ENCODE peak calls at places on chromosomes 1 and 21, in seven cellular contexts. K is retinal pigment epithelial cell, F is heart left ventricle, P is AG04450, B is left lung, X is fibroblast of lung, Y is spleen. I is an unnamed sample.

GRCh38 chr1:203281851-203282661 is 23.3 kb upstream of the BTG2 start:
- DNase-seq in B (no peak), Y (no peak), F (peak), K (no peak), X (no peak), P (no peak), I (no peak)

GRCh38 chr1:110630770-110631663 is 24.9 kb upstream of the KCNA2 start:
- DNase-seq in P (no peak), K (no peak), F (peak), Y (peak), B (peak), X (peak), I (peak)

GRCh38 chr1:167474191-167474641 is 44.1 kb downstream of the CD247 start:
- DNase-seq in K (no peak), Y (no peak), X (no peak), B (no peak), P (no peak), F (no peak), I (no peak)

GRCh38 chr1:12078938-12079861 is 16.1 kb downstream of the TNFRSF8 start:
- DNase-seq in P (peak), X (peak), K (no peak), B (no peak), F (no peak), Y (peak), I (peak)

GRCh38 chr1:243454328-243454997 is 198.6 kb downstream of the SDCCAG8 start:
- DNase-seq in Y (no peak), X (no peak), F (no peak), P (no peak), B (no peak), K (no peak), I (no peak)

GRCh38 chr1:224632381-224632871 is 16.3 kb downstream of the CNIH3 start:
- DNase-seq in Y (no peak), F (no peak), P (peak), B (no peak), K (peak), X (peak), I (no peak)

GRCh38 chr1:96973605-96974004 is 252.0 kb downstream of the PTBP2 start:
- DNase-seq in F (peak), B (no peak), K (no peak), X (peak), P (no peak), Y (no peak), I (peak)

GRCh38 chr1:43866201-43866600 is 67.4 kb upstream of the ARTN start:
- DNase-seq in K (no peak), P (no peak), F (no peak), B (no peak), X (no peak), Y (no peak), I (no peak)

GRCh38 chr1:56696663-56697062 is 51.5 kb downstream of the PRKAA2 start:
- DNase-seq in K (no peak), B (no peak), X (no peak), P (no peak), F (no peak), Y (no peak), I (no peak)

GRCh38 chr1:119790481-119791198 is 20.6 kb downstream of the REG4 start:
- DNase-seq in K (no peak), P (no peak), Y (no peak), B (no peak), F (no peak), X (no peak), I (no peak)

GRCh38 chr1:32126770-32127169 is 18.9 kb downstream of the KPNA6 start:
- DNase-seq in X (no peak), F (no peak), Y (no peak), K (no peak), P (no peak), B (no peak), I (no peak)

GRCh38 chr1:32128479-32128878 is 20.6 kb downstream of the KPNA6 start:
- DNase-seq in X (no peak), K (no peak), B (no peak), P (no peak), Y (no peak), F (no peak), I (no peak)

GRCh38 chr1:32125313-32125712 is 17.5 kb downstream of the KPNA6 start:
- DNase-seq in Y (no peak), X (no peak), F (no peak), P (no peak), B (no peak), K (no peak), I (no peak)

GRCh38 chr1:32128971-32129370 is 21.1 kb downstream of the KPNA6 start:
- DNase-seq in B (no peak), P (no peak), F (no peak), K (no peak), Y (no peak), X (no peak), I (no peak)

DNA sequence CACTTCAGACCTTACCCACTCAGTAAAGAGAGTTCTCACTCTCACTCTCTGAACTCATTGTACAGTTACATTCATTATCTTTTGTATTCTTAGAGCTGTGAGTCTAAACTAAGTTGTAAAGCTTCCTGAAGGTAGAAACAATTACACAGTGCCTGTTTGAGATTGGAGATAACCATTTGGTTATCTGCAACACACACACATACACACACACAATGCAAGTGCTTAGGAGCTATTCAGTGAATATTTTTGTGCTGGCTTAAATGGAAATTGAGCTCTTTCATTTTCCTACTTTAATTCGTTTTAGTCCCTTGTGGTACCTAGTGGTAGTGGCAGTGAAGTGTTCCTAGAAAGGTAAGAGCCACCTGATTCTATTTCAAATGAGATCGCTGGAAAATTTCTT is 19.9 kb downstream of the KPNA6 start:
- DNase-seq in Y (no peak), X (no peak), F (no peak), B (no peak), K (no peak), P (no peak), I (no peak)
- TF ChIP-seq CTCF in Y (no peak), X (no peak), F (no peak), B (no peak), K (no peak), P (no peak), I (no peak)

DNA sequence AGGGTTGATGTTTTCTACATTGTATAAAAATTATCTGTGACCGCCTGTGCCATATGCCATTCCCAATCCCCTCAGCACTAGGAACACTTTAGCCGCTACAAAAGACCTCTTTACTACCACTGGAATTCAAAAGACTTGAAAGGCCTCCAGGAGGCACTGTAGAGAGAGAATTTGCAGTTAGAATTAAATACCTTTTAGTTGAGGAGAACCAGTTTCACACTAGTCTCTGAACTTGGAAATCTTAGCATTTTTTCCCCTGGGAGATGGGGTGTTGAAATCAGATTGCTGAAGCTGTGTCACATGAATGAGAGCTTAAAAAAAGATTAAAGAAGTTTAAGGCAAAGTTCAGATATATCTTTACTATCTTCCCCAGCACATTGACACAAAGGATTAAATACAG is 291.0 kb downstream of the ADGRL2 start:
- DNase-seq in F (no peak), X (no peak), P (no peak), K (no peak), B (no peak), Y (no peak), I (no peak)
- TF ChIP-seq CTCF in F (no peak), X (no peak), P (no peak), K (peak), B (no peak), Y (no peak), I (no peak)

GRCh38 chr1:3038571-3039181 is 17.4 kb downstream of the ACTRT2 start:
- DNase-seq in B (peak), F (no peak), Y (peak), X (no peak), K (no peak), P (no peak), I (no peak)
- TF ChIP-seq CTCF in B (no peak), F (no peak), Y (no peak), X (no peak), K (no peak), P (no peak), I (no peak)

DNA sequence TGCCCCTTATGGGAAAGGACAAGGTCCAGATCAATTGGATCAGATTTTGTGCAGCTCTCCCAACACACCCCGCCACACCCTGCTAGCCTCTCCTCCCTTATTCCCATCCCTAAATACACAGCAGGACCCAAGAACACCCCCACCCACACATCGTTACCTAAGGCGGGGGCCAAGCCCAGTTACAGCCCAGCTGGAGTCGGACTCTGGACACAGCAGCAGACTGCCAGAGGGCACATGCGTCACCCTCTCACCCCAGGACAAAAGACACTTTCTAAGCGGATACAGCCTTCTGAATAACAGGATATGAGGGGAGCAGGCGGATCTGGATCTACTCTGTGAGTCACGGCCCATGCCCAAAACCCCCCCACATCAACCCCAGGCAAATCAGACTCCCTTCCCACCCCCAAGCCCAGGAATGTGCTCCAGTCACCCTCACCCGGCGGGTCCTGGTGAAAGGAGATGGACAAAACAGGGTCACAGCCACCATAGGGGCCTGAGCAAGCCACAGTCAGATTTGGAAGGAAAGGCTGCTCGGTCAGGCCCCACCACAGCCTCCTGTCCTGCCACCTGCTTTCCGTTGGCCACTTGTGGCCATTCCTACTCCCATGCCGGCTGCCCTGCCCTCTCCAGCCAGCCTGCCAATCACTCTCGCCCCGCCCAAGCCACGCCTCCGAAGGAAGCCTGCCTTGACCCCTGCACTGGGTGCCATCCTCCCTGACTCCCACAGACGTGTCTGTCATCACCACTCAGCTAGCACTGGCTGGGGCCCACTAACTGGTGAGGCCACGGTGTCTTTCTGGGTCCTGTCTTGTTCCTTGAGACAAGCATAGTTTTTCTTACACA is 4.0 kb downstream of the S100A16 start:
- DNase-seq in B (peak), P (no peak), X (peak), Y (peak), K (peak), F (peak), I (peak)
- TF ChIP-seq CTCF in B (no peak), P (no peak), X (no peak), Y (no peak), K (no peak), F (no peak), I (no peak)

GRCh38 chr1:90562892-90563291 is 154.2 kb downstream of the BARHL2 start:
- DNase-seq in B (no peak), Y (no peak), F (no peak), K (no peak), P (no peak), X (no peak), I (no peak)

GRCh38 chr1:90564164-90564563 is 152.9 kb downstream of the BARHL2 start:
- DNase-seq in Y (no peak), B (no peak), K (no peak), X (no peak), F (no peak), P (no peak), I (no peak)

GRCh38 chr1:90561384-90561783 is 155.7 kb downstream of the BARHL2 start:
- DNase-seq in P (no peak), Y (no peak), F (no peak), B (no peak), K (no peak), X (no peak), I (no peak)

GRCh38 chr1:90558754-90559378 is 158.2 kb downstream of the BARHL2 start:
- DNase-seq in Y (no peak), K (no peak), F (no peak), P (no peak), X (no peak), B (no peak), I (no peak)

DNA sequence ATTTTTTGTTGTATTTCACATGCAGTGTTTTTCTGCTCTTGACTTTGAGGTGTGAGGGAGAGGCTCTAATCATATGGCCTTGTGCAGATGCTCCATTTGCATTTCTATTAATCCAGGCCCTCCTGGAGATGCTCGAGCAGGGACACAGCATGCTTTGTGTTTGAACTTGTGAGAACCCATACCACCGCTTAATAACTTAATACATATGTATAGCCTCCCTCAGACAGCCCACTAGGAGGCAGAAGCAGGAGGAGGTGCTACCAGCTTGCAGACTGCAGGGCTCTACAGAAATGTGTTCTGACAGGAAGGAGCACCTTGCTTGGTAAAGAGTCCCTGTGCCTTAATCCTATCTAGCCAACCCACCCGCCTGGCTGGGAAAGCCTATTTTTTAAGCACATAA is 155.2 kb downstream of the BARHL2 start:
- DNase-seq in K (no peak), P (no peak), X (no peak), B (no peak), Y (no peak), F (no peak), I (no peak)
- TF ChIP-seq CTCF in K (peak), P (no peak), X (no peak), B (no peak), Y (no peak), F (no peak), I (no peak)

GRCh38 chr1:47794530-47794929 is 202.7 kb downstream of the TRABD2B start:
- DNase-seq in B (no peak), K (no peak), P (no peak), F (no peak), X (no peak), Y (no peak), I (no peak)
- TF ChIP-seq CTCF in B (no peak), K (no peak), P (no peak), F (no peak), X (no peak), Y (no peak), I (no peak)

DNA sequence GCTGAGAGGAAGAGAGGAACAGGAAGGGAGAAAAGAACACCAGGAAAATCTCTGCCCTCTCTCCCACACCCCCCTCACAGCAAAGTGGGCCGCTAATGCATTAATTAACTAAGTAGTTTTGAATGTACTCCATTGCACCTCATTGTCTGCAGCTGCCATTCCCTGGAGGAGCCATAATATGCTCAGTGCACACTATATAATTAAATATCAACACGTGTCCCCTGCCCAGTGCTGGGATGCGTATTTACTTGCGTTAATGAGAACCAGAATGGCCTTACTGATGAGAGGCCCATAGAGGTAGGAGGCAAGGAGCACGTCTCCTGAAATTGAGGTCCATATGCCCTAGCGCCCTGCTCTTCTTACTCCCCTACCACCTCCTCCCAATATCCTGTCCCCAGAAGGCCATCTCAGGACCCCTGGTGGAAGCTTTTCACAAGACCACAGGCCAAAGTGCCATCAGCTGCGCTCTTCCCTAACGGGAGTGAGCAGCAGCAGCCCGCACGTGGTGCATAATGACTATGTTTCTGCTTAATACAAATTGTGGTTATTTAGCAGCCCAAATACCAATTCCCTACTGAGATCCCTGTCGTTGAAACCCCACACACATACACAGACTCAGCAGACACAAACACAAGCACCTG is 76.8 kb downstream of the PLXNA2 start:
- DNase-seq in F (no peak), B (no peak), Y (no peak), P (no peak), X (no peak), K (no peak), I (no peak)
- TF ChIP-seq CTCF in F (no peak), B (no peak), Y (no peak), P (no peak), X (no peak), K (no peak), I (no peak)

DNA sequence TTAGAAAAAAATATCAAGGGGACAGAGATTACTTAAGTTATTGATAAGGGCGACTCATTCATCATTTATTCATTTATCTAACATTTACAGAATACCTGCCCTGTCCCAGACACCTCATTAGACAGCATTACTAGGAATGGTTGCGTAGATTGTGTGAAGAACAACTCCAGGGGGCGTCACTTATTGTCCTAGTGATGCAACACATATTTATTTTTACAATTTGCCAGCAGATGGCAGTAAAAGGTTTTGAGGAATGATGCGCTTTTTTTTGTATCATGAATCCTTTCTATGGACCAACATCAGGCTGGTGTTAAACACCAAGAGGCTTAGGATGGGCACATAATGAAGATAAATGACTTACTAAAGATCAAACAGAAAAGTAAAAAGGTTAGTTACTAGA is 5.5 kb downstream of the NCAM2 start:
- DNase-seq in B (no peak), F (no peak), X (peak), P (no peak), Y (no peak), K (no peak), I (no peak)
- TF ChIP-seq CTCF in B (peak), F (peak), X (peak), P (peak), Y (no peak), K (peak), I (no peak)

GRCh38 chr1:24193046-24193445 is 6.0 kb upstream of the IFNLR1 start:
- DNase-seq in F (no peak), P (peak), K (no peak), X (peak), B (no peak), Y (no peak), I (no peak)
- TF ChIP-seq CTCF in F (no peak), P (no peak), K (no peak), X (no peak), B (no peak), Y (no peak), I (no peak)

GRCh38 chr1:62144238-62144831 is 50.3 kb upstream of the L1TD1 start:
- DNase-seq in B (no peak), X (peak), P (peak), F (no peak), K (no peak), Y (no peak), I (peak)
- TF ChIP-seq CTCF in B (peak), X (peak), P (peak), F (peak), K (peak), Y (peak), I (peak)